ENCODE peak calls at places on chromosomes 6 and 20, in nine cellular contexts. One of them, this sample, is unnamed.

GRCh38 chr6:6696867-6697531 is 108.5 kb downstream of the LY86 start:
- DNase-seq in AG09309: no peak
- DNase-seq in astrocyte: peak; percentile 46
- DNase-seq in fibroblast of lung: peak; percentile 78
- DNase-seq in fibroblast of the aortic adventitia: peak; percentile 75
- DNase-seq in psoas muscle: peak; percentile 46
- DNase-seq in left lung: peak; percentile 63
- DNase-seq in type B pancreatic cell: no peak
- DNase-seq in prostate gland: no peak
- DNase-seq in this sample: no peak

GRCh38 chr20:37734228-37734980 is 40.6 kb downstream of the CTNNBL1 start:
- DNase-seq in AG09309: peak; percentile 37
- DNase-seq in astrocyte: peak; percentile 73
- DNase-seq in fibroblast of lung: peak; percentile 48
- DNase-seq in fibroblast of the aortic adventitia: peak; percentile 95
- DNase-seq in psoas muscle: no peak
- DNase-seq in left lung: no peak
- DNase-seq in type B pancreatic cell: no peak
- DNase-seq in prostate gland: no peak
- DNase-seq in this sample: no peak

GRCh38 chr6:42368156-42368555 is 83.6 kb downstream of the TRERF1 start:
- DNase-seq in AG09309: no peak
- DNase-seq in astrocyte: no peak
- DNase-seq in fibroblast of lung: no peak
- DNase-seq in fibroblast of the aortic adventitia: no peak
- DNase-seq in psoas muscle: no peak
- DNase-seq in left lung: no peak
- DNase-seq in type B pancreatic cell: no peak
- DNase-seq in prostate gland: no peak
- DNase-seq in this sample: peak; percentile 29

GRCh38 chr6:32369678-32370077 is 2.0 kb downstream of the TSBP1 start:
- DNase-seq in AG09309: peak; percentile 28
- DNase-seq in astrocyte: peak; percentile 76
- DNase-seq in fibroblast of lung: peak; percentile 86
- DNase-seq in fibroblast of the aortic adventitia: peak; percentile 75
- DNase-seq in psoas muscle: no peak
- DNase-seq in left lung: no peak
- DNase-seq in type B pancreatic cell: no peak
- DNase-seq in prostate gland: no peak
- DNase-seq in this sample: no peak

GRCh38 chr6:23339268-23339667 is 769.9 kb downstream of the HDGFL1 start:
- DNase-seq in AG09309: no peak
- DNase-seq in astrocyte: no peak
- DNase-seq in fibroblast of lung: no peak
- DNase-seq in fibroblast of the aortic adventitia: no peak
- DNase-seq in psoas muscle: no peak
- DNase-seq in left lung: no peak
- DNase-seq in type B pancreatic cell: no peak
- DNase-seq in prostate gland: no peak
- DNase-seq in this sample: no peak

GRCh38 chr20:25310268-25310920 is 62.5 kb downstream of the PYGB start:
- DNase-seq in AG09309: peak; percentile 49
- DNase-seq in astrocyte: peak; percentile 87
- DNase-seq in fibroblast of lung: peak; percentile 95
- DNase-seq in fibroblast of the aortic adventitia: peak; percentile 82
- DNase-seq in psoas muscle: no peak
- DNase-seq in left lung: peak; percentile 76
- DNase-seq in type B pancreatic cell: no peak
- DNase-seq in prostate gland: no peak
- DNase-seq in this sample: no peak

GRCh38 chr6:12813321-12813720 is 96.8 kb downstream of the PHACTR1 start:
- DNase-seq in AG09309: no peak
- DNase-seq in astrocyte: peak; percentile 85
- DNase-seq in fibroblast of lung: no peak
- DNase-seq in fibroblast of the aortic adventitia: no peak
- DNase-seq in psoas muscle: no peak
- DNase-seq in left lung: no peak
- DNase-seq in type B pancreatic cell: no peak
- DNase-seq in prostate gland: no peak
- DNase-seq in this sample: no peak

GRCh38 chr20:45372646-45373352 is 5.3 kb downstream of the TP53TG5 start:
- DNase-seq in AG09309: no peak
- DNase-seq in astrocyte: no peak
- DNase-seq in fibroblast of lung: no peak
- DNase-seq in fibroblast of the aortic adventitia: no peak
- DNase-seq in psoas muscle: peak; percentile 45
- DNase-seq in left lung: peak; percentile 53
- DNase-seq in type B pancreatic cell: no peak
- DNase-seq in prostate gland: no peak
- DNase-seq in this sample: no peak

GRCh38 chr6:89411269-89412070 is 603 bp downstream of the RRAGD start:
- DNase-seq in AG09309: no peak
- DNase-seq in astrocyte: no peak
- DNase-seq in fibroblast of lung: no peak
- DNase-seq in fibroblast of the aortic adventitia: no peak
- DNase-seq in psoas muscle: peak; percentile 64
- DNase-seq in left lung: peak; percentile 56
- DNase-seq in type B pancreatic cell: peak; percentile 71
- DNase-seq in prostate gland: no peak
- DNase-seq in this sample: peak; percentile 23

GRCh38 chr20:45463113-45463512 is 6.4 kb upstream of the WFDC2 start:
- DNase-seq in AG09309: no peak
- DNase-seq in astrocyte: no peak
- DNase-seq in fibroblast of lung: no peak
- DNase-seq in fibroblast of the aortic adventitia: no peak
- DNase-seq in psoas muscle: no peak
- DNase-seq in left lung: no peak
- DNase-seq in type B pancreatic cell: no peak
- DNase-seq in prostate gland: no peak
- DNase-seq in this sample: no peak

GRCh38 chr20:2654384-2654822 is 2.0 kb downstream of the NOP56 start:
- DNase-seq in AG09309: no peak
- DNase-seq in astrocyte: no peak
- DNase-seq in fibroblast of lung: no peak
- DNase-seq in fibroblast of the aortic adventitia: no peak
- DNase-seq in psoas muscle: no peak
- DNase-seq in left lung: no peak
- DNase-seq in type B pancreatic cell: no peak
- DNase-seq in prostate gland: no peak
- DNase-seq in this sample: no peak

GRCh38 chr6:25889877-25890853 is 16.1 kb upstream of the SLC17A3 start:
- DNase-seq in AG09309: peak; percentile 18
- DNase-seq in astrocyte: peak; percentile 1
- DNase-seq in fibroblast of lung: peak; percentile 66
- DNase-seq in fibroblast of the aortic adventitia: peak; percentile 66
- DNase-seq in psoas muscle: no peak
- DNase-seq in left lung: no peak
- DNase-seq in type B pancreatic cell: no peak
- DNase-seq in prostate gland: peak; percentile 42
- DNase-seq in this sample: no peak

GRCh38 chr20:24753136-24753535 is 195.9 kb upstream of the CST7 start:
- DNase-seq in AG09309: no peak
- DNase-seq in astrocyte: no peak
- DNase-seq in fibroblast of lung: no peak
- DNase-seq in fibroblast of the aortic adventitia: no peak
- DNase-seq in psoas muscle: no peak
- DNase-seq in left lung: no peak
- DNase-seq in type B pancreatic cell: peak; percentile 25
- DNase-seq in prostate gland: no peak
- DNase-seq in this sample: no peak

GRCh38 chr6:163260911-163261310 is 153.6 kb upstream of the QKI start:
- DNase-seq in AG09309: no peak
- DNase-seq in astrocyte: no peak
- DNase-seq in fibroblast of lung: no peak
- DNase-seq in fibroblast of the aortic adventitia: no peak
- DNase-seq in psoas muscle: no peak
- DNase-seq in left lung: no peak
- DNase-seq in type B pancreatic cell: no peak
- DNase-seq in prostate gland: no peak
- DNase-seq in this sample: no peak

GRCh38 chr6:44234101-44235090 is 11.0 kb downstream of the SLC29A1 start:
- DNase-seq in AG09309: no peak
- DNase-seq in astrocyte: peak; percentile 78
- DNase-seq in fibroblast of lung: peak; percentile 75
- DNase-seq in fibroblast of the aortic adventitia: peak; percentile 85
- DNase-seq in psoas muscle: peak; percentile 91
- DNase-seq in left lung: no peak
- DNase-seq in type B pancreatic cell: no peak
- DNase-seq in prostate gland: peak; percentile 63
- DNase-seq in this sample: no peak

GRCh38 chr6:96156425-96156824 is 140.7 kb downstream of the FUT9 start:
- DNase-seq in AG09309: no peak
- DNase-seq in astrocyte: no peak
- DNase-seq in fibroblast of lung: no peak
- DNase-seq in fibroblast of the aortic adventitia: no peak
- DNase-seq in psoas muscle: no peak
- DNase-seq in left lung: no peak
- DNase-seq in type B pancreatic cell: no peak
- DNase-seq in prostate gland: no peak
- DNase-seq in this sample: no peak

GRCh38 chr6:64683682-64684081 is 1023.3 kb downstream of the EYS start:
- DNase-seq in AG09309: no peak
- DNase-seq in astrocyte: peak; percentile 50
- DNase-seq in fibroblast of lung: peak; percentile 51
- DNase-seq in fibroblast of the aortic adventitia: no peak
- DNase-seq in psoas muscle: no peak
- DNase-seq in left lung: no peak
- DNase-seq in type B pancreatic cell: no peak
- DNase-seq in prostate gland: no peak
- DNase-seq in this sample: no peak

GRCh38 chr20:53735536-53736050 is 142.0 kb upstream of the ZNF217 start:
- DNase-seq in AG09309: peak; percentile 93
- DNase-seq in astrocyte: peak; percentile 98
- DNase-seq in fibroblast of lung: peak; percentile 70
- DNase-seq in fibroblast of the aortic adventitia: peak; percentile 85
- DNase-seq in psoas muscle: no peak
- DNase-seq in left lung: no peak
- DNase-seq in type B pancreatic cell: no peak
- DNase-seq in prostate gland: no peak
- DNase-seq in this sample: no peak

GRCh38 chr20:45782890-45783289 is 8.8 kb downstream of the WFDC3 start:
- DNase-seq in AG09309: no peak
- DNase-seq in astrocyte: no peak
- DNase-seq in fibroblast of lung: no peak
- DNase-seq in fibroblast of the aortic adventitia: no peak
- DNase-seq in psoas muscle: no peak
- DNase-seq in left lung: no peak
- DNase-seq in type B pancreatic cell: no peak
- DNase-seq in prostate gland: no peak
- DNase-seq in this sample: no peak

GRCh38 chr6:139109558-139109957 is 25.3 kb upstream of the HECA start:
- DNase-seq in AG09309: no peak
- DNase-seq in astrocyte: no peak
- DNase-seq in fibroblast of lung: peak; percentile 35
- DNase-seq in fibroblast of the aortic adventitia: peak; percentile 27
- DNase-seq in psoas muscle: no peak
- DNase-seq in left lung: no peak
- DNase-seq in type B pancreatic cell: no peak
- DNase-seq in prostate gland: no peak
- DNase-seq in this sample: no peak
- TF ChIP-seq CTCF in AG09309: peak; percentile 27
- TF ChIP-seq CTCF in astrocyte: no peak
- TF ChIP-seq CTCF in fibroblast of lung: no peak
- TF ChIP-seq CTCF in fibroblast of the aortic adventitia: peak; percentile 8
- TF ChIP-seq CTCF in psoas muscle: peak; percentile 27
- TF ChIP-seq CTCF in left lung: no peak
- TF ChIP-seq CTCF in type B pancreatic cell: peak; percentile 55
- TF ChIP-seq CTCF in prostate gland: no peak
- TF ChIP-seq CTCF in this sample: no peak

GRCh38 chr6:4466769-4467480 is 309.3 kb upstream of the CDYL start:
- DNase-seq in AG09309: no peak
- DNase-seq in astrocyte: no peak
- DNase-seq in fibroblast of lung: peak; percentile 40
- DNase-seq in fibroblast of the aortic adventitia: peak; percentile 7
- DNase-seq in psoas muscle: no peak
- DNase-seq in left lung: no peak
- DNase-seq in type B pancreatic cell: no peak
- DNase-seq in prostate gland: no peak
- DNase-seq in this sample: no peak
- TF ChIP-seq CTCF in AG09309: peak; percentile 13
- TF ChIP-seq CTCF in astrocyte: peak; percentile 9
- TF ChIP-seq CTCF in fibroblast of lung: no peak
- TF ChIP-seq CTCF in fibroblast of the aortic adventitia: peak; percentile 10
- TF ChIP-seq CTCF in psoas muscle: no peak
- TF ChIP-seq CTCF in left lung: no peak
- TF ChIP-seq CTCF in type B pancreatic cell: no peak
- TF ChIP-seq CTCF in prostate gland: no peak
- TF ChIP-seq CTCF in this sample: no peak

GRCh38 chr6:139881728-139882211 is 507.3 kb upstream of the CITED2 start:
- DNase-seq in AG09309: no peak
- DNase-seq in astrocyte: peak; percentile 21
- DNase-seq in fibroblast of lung: peak; percentile 46
- DNase-seq in fibroblast of the aortic adventitia: peak; percentile 55
- DNase-seq in psoas muscle: no peak
- DNase-seq in left lung: no peak
- DNase-seq in type B pancreatic cell: no peak
- DNase-seq in prostate gland: peak; percentile 34
- DNase-seq in this sample: no peak
- TF ChIP-seq CTCF in AG09309: peak; percentile 43
- TF ChIP-seq CTCF in astrocyte: peak; percentile 59
- TF ChIP-seq CTCF in fibroblast of lung: peak; percentile 22
- TF ChIP-seq CTCF in fibroblast of the aortic adventitia: peak; percentile 53
- TF ChIP-seq CTCF in psoas muscle: peak; percentile 64
- TF ChIP-seq CTCF in left lung: peak; percentile 36
- TF ChIP-seq CTCF in type B pancreatic cell: peak; percentile 85
- TF ChIP-seq CTCF in prostate gland: peak; percentile 53
- TF ChIP-seq CTCF in this sample: peak; percentile 20

GRCh38 chr6:107656883-107657282 is 167.0 kb downstream of the SOBP start:
- DNase-seq in AG09309: no peak
- DNase-seq in astrocyte: no peak
- DNase-seq in fibroblast of lung: no peak
- DNase-seq in fibroblast of the aortic adventitia: no peak
- DNase-seq in psoas muscle: no peak
- DNase-seq in left lung: no peak
- DNase-seq in type B pancreatic cell: no peak
- DNase-seq in prostate gland: no peak
- DNase-seq in this sample: no peak

GRCh38 chr6:107656381-107656780 is 166.5 kb downstream of the SOBP start:
- DNase-seq in AG09309: no peak
- DNase-seq in astrocyte: no peak
- DNase-seq in fibroblast of lung: peak; percentile 24
- DNase-seq in fibroblast of the aortic adventitia: peak; percentile 39
- DNase-seq in psoas muscle: no peak
- DNase-seq in left lung: no peak
- DNase-seq in type B pancreatic cell: no peak
- DNase-seq in prostate gland: no peak
- DNase-seq in this sample: no peak

GRCh38 chr6:107653861-107654394 is 164.0 kb downstream of the SOBP start:
- DNase-seq in AG09309: no peak
- DNase-seq in astrocyte: no peak
- DNase-seq in fibroblast of lung: no peak
- DNase-seq in fibroblast of the aortic adventitia: no peak
- DNase-seq in psoas muscle: no peak
- DNase-seq in left lung: no peak
- DNase-seq in type B pancreatic cell: no peak
- DNase-seq in prostate gland: no peak
- DNase-seq in this sample: no peak

GRCh38 chr6:107654736-107655135 is 164.8 kb downstream of the SOBP start:
- DNase-seq in AG09309: no peak
- DNase-seq in astrocyte: no peak
- DNase-seq in fibroblast of lung: no peak
- DNase-seq in fibroblast of the aortic adventitia: no peak
- DNase-seq in psoas muscle: no peak
- DNase-seq in left lung: no peak
- DNase-seq in type B pancreatic cell: no peak
- DNase-seq in prostate gland: no peak
- DNase-seq in this sample: no peak

GRCh38 chr6:107655245-107655644 is 165.3 kb downstream of the SOBP start:
- DNase-seq in AG09309: no peak
- DNase-seq in astrocyte: no peak
- DNase-seq in fibroblast of lung: no peak
- DNase-seq in fibroblast of the aortic adventitia: no peak
- DNase-seq in psoas muscle: no peak
- DNase-seq in left lung: no peak
- DNase-seq in type B pancreatic cell: no peak
- DNase-seq in prostate gland: no peak
- DNase-seq in this sample: no peak
- TF ChIP-seq CTCF in AG09309: peak; percentile 21
- TF ChIP-seq CTCF in astrocyte: peak; percentile 24
- TF ChIP-seq CTCF in fibroblast of lung: no peak
- TF ChIP-seq CTCF in fibroblast of the aortic adventitia: no peak
- TF ChIP-seq CTCF in psoas muscle: peak; percentile 12
- TF ChIP-seq CTCF in left lung: no peak
- TF ChIP-seq CTCF in type B pancreatic cell: peak; percentile 73
- TF ChIP-seq CTCF in prostate gland: no peak
- TF ChIP-seq CTCF in this sample: no peak